ENCODE peak calls at places on chromosomes 6 and 20, in six cellular contexts. F is NCI-H510A, E is endothelial cell, W is omental fat pad, A is T-helper 9 cell, L is GM04504. I is an unnamed sample.

GRCh38 chr20:6767166-6767535 is 335 bp upstream of the BMP2 start:
- DNase-seq in F (no peak), E (no peak), W (no peak), A (no peak), L (no peak), I (no peak)

GRCh38 chr6:6665505-6665904 is 77.0 kb downstream of the LY86 start:
- DNase-seq in F (no peak), E (no peak), W (no peak), A (no peak), L (no peak), I (no peak)

GRCh38 chr6:41039060-41039998 is at the start of gene UNC5CL:
- DNase-seq in F (no peak), E (peak), W (no peak), A (peak), L (no peak), I (no peak)

GRCh38 chr6:75437451-75438185 is 56.0 kb downstream of the FILIP1 start:
- DNase-seq in F (no peak), E (no peak), W (no peak), A (no peak), L (no peak), I (no peak)

GRCh38 chr6:151141685-151142084 is 98.1 kb upstream of the AKAP12 start:
- DNase-seq in F (no peak), E (no peak), W (no peak), A (no peak), L (no peak), I (no peak)

GRCh38 chr6:99613705-99614429 is 7.2 kb downstream of the PRDM13 start:
- DNase-seq in F (peak), E (no peak), W (no peak), A (no peak), L (no peak), I (no peak)

GRCh38 chr6:137637161-137637560 is 143.0 kb upstream of the OLIG3 start:
- DNase-seq in F (no peak), E (no peak), W (no peak), A (no peak), L (peak), I (no peak)

GRCh38 chr20:48879609-48880008 is 41.9 kb upstream of the ARFGEF2 start:
- DNase-seq in F (no peak), E (no peak), W (no peak), A (no peak), L (no peak), I (no peak)

GRCh38 chr6:64679411-64679810 is 1027.6 kb downstream of the EYS start:
- DNase-seq in F (no peak), E (no peak), W (no peak), A (no peak), L (no peak), I (no peak)

GRCh38 chr6:111712398-111712797 is 106.7 kb upstream of the TRAF3IP2 start:
- DNase-seq in F (no peak), E (no peak), W (no peak), A (no peak), L (no peak), I (peak)

GRCh38 chr6:158002951-158003853 is 21.5 kb downstream of the SYNJ2 start:
- DNase-seq in F (no peak), E (no peak), W (no peak), A (no peak), L (peak), I (peak)

GRCh38 chr20:4740774-4741431 is 19.2 kb downstream of the PRND start:
- DNase-seq in F (no peak), E (peak), W (peak), A (peak), L (no peak), I (no peak)

GRCh38 chr20:31572042-31572700 is 32.9 kb upstream of the ID1 start:
- DNase-seq in F (no peak), E (no peak), W (no peak), A (no peak), L (no peak), I (no peak)

GRCh38 chr6:31710490-31711219 is 4.0 kb downstream of the LY6G6F start:
- DNase-seq in F (no peak), E (no peak), W (no peak), A (no peak), L (no peak), I (no peak)

GRCh38 chr6:158377866-158378265 is 65.6 kb downstream of the TULP4 start:
- DNase-seq in F (no peak), E (no peak), W (no peak), A (no peak), L (no peak), I (no peak)

GRCh38 chr20:24746351-24746685 is 202.8 kb upstream of the CST7 start:
- DNase-seq in F (peak), E (no peak), W (no peak), A (no peak), L (no peak), I (no peak)

GRCh38 chr20:43691928-43692524 is 25.1 kb downstream of the MYBL2 start:
- DNase-seq in F (no peak), E (peak), W (no peak), A (peak), L (peak), I (no peak)

GRCh38 chr20:35121186-35121585 is 25.9 kb downstream of the EDEM2 start:
- DNase-seq in F (no peak), E (no peak), W (no peak), A (no peak), L (no peak), I (no peak)

GRCh38 chr6:100617633-100618348 is 153.1 kb upstream of the SIM1 start:
- DNase-seq in F (no peak), E (no peak), W (no peak), A (no peak), L (peak), I (no peak)

GRCh38 chr6:110761371-110761770 is 53.9 kb downstream of the CDK19 start:
- DNase-seq in F (no peak), E (no peak), W (no peak), A (no peak), L (no peak), I (no peak)

GRCh38 chr6:11143394-11144371 is 32.2 kb upstream of the ERVFRD-1 start:
- DNase-seq in F (no peak), E (no peak), W (peak), A (no peak), L (peak), I (peak)

GRCh38 chr6:27161946-27162603 is 85.4 kb upstream of the PRSS16 start:
- DNase-seq in F (no peak), E (peak), W (no peak), A (no peak), L (no peak), I (no peak)

GRCh38 chr20:2280083-2280482 is 15.7 kb upstream of the TGM3 start:
- DNase-seq in F (no peak), E (no peak), W (no peak), A (no peak), L (no peak), I (no peak)

GRCh38 chr6:44782198-44782597 is 394.7 kb downstream of the CDC5L start:
- DNase-seq in F (no peak), E (no peak), W (no peak), A (no peak), L (no peak), I (no peak)

GRCh38 chr6:168192901-168193815 is 114.1 kb upstream of the FRMD1 start:
- DNase-seq in F (no peak), E (no peak), W (no peak), A (no peak), L (no peak), I (no peak)

GRCh38 chr6:159862103-159862502 is 28.7 kb upstream of the MAS1 start:
- DNase-seq in F (no peak), E (no peak), W (no peak), A (no peak), L (no peak), I (no peak)

I was measured in ascending aorta.